ENCODE peak calls at places on chromosomes 5 and 9, in six cellular contexts. S is heart left ventricle, L is A549, T is NB4, C is uterus, H is HCT116. X is an unnamed sample.

GRCh38 chr5:109516385-109516784 is 106.6 kb upstream of the PJA2 start:
- DNase-seq in C (no peak), H (no peak), L (no peak), S (no peak), T (no peak), X (no peak)

GRCh38 chr9:36725777-36726356 is 153.2 kb downstream of the MELK start:
- DNase-seq in T (no peak), S (no peak), H (no peak), L (no peak), C (no peak), X (no peak)

GRCh38 chr5:5017827-5018559 is 122.1 kb upstream of the ADAMTS16 start:
- DNase-seq in H (no peak), L (peak; percentile 14), T (no peak), C (no peak), S (no peak), X (no peak)

GRCh38 chr9:82810902-82811301 is 252.0 kb downstream of the RASEF start:
- DNase-seq in C (no peak), L (peak; percentile 52), H (peak; percentile 59), S (no peak), T (peak; percentile 54), X (no peak)

GRCh38 chr5:134533115-134533815 is 7.8 kb downstream of the JADE2 start:
- DNase-seq in C (peak; percentile 74), S (peak; percentile 79), H (no peak), L (no peak), T (peak; percentile 56), X (peak; percentile 87)

GRCh38 chr5:145943674-145944121 is 7.3 kb downstream of the SH3RF2 start:
- DNase-seq in C (no peak), S (peak; percentile 31), T (peak; percentile 57), H (peak; percentile 23), L (peak; percentile 33), X (no peak)

GRCh38 chr5:119356384-119357188 is 767 bp downstream of the TNFAIP8 start:
- DNase-seq in L (no peak), T (peak; percentile 66), C (no peak), S (no peak), H (no peak), X (no peak)

GRCh38 chr9:113462781-113463286 is 693 bp upstream of the RGS3 start:
- DNase-seq in S (no peak), H (no peak), C (no peak), T (no peak), L (no peak), X (peak; percentile 61)

GRCh38 chr9:137227057-137227852 is at the start of gene RNF224:
- DNase-seq in S (peak; percentile 73), L (peak; percentile 84), C (peak; percentile 56), T (peak; percentile 80), H (peak; percentile 71), X (peak; percentile 85)

GRCh38 chr5:56072863-56073777 is 78.4 kb upstream of the IL6ST start:
- DNase-seq in L (no peak), T (no peak), C (no peak), S (no peak), H (no peak), X (no peak)

GRCh38 chr9:76650692-76651091 is 113.5 kb upstream of the PCA3 start:
- DNase-seq in H (no peak), L (no peak), T (peak; percentile 70), C (no peak), S (no peak), X (no peak)

GRCh38 chr9:91751922-91752321 is 198.1 kb downstream of the ROR2 start:
- DNase-seq in C (no peak), H (no peak), L (no peak), S (no peak), T (no peak), X (no peak)

GRCh38 chr9:68685770-68686169 is 19.3 kb upstream of the PIP5K1B start:
- DNase-seq in S (no peak), H (peak; percentile 37), T (peak; percentile 36), L (peak; percentile 39), C (no peak), X (no peak)

GRCh38 chr9:89912605-89912953 is 307.8 kb downstream of the GADD45G start:
- DNase-seq in T (no peak), C (no peak), S (no peak), L (no peak), H (no peak), X (no peak)

GRCh38 chr5:68086857-68087256 is 128.7 kb upstream of the PIK3R1 start:
- DNase-seq in H (no peak), S (peak; percentile 39), T (no peak), C (peak; percentile 38), L (no peak), X (peak; percentile 75)

GRCh38 chr5:32428426-32428825 is 16.1 kb downstream of the ZFR start:
- DNase-seq in T (no peak), C (no peak), L (no peak), S (no peak), H (no peak), X (no peak)

GRCh38 chr9:98775831-98776441 is 20.4 kb downstream of the ANKS6 start:
- DNase-seq in S (no peak), T (peak; percentile 77), H (peak; percentile 60), C (peak; percentile 34), L (peak; percentile 74), X (no peak)

GRCh38 chr5:142104491-142104890 is 4.1 kb upstream of the NDFIP1 start:
- DNase-seq in S (no peak), L (no peak), C (no peak), H (no peak), T (peak; percentile 30), X (no peak)

GRCh38 chr9:33234511-33235467 is 5.2 kb upstream of the SPINK4 start:
- DNase-seq in C (no peak), H (no peak), T (no peak), L (peak; percentile 79), S (no peak), X (no peak)

GRCh38 chr9:116414374-116414773 is 260.8 kb downstream of the PAPPA start:
- DNase-seq in T (no peak), H (no peak), S (no peak), C (no peak), L (no peak), X (no peak)
- H3K4me3 ChIP-seq in T (no peak overlapping the region), H (no peak overlapping the region), S (no peak overlapping the region), C (no peak overlapping the region), L (no peak overlapping the region), X (no peak overlapping the region)

GRCh38 chr5:1487079-1487764 is 36.5 kb downstream of the LPCAT1 start:
- DNase-seq in H (no peak), T (no peak), C (no peak), L (no peak), S (no peak), X (no peak)

GRCh38 chr5:1484416-1485319 is 39.1 kb downstream of the LPCAT1 start:
- DNase-seq in S (no peak), L (no peak), H (no peak), T (peak; percentile 48), C (no peak), X (no peak)

GRCh38 chr5:1483856-1484255 is 38.6 kb upstream of the SLC6A3 start:
- DNase-seq in L (no peak), C (no peak), S (no peak), T (no peak), H (no peak), X (no peak)

GRCh38 chr5:1486271-1486670 is 37.5 kb downstream of the LPCAT1 start:
- DNase-seq in L (no peak), S (no peak), T (no peak), C (no peak), H (no peak), X (no peak)

DNA sequence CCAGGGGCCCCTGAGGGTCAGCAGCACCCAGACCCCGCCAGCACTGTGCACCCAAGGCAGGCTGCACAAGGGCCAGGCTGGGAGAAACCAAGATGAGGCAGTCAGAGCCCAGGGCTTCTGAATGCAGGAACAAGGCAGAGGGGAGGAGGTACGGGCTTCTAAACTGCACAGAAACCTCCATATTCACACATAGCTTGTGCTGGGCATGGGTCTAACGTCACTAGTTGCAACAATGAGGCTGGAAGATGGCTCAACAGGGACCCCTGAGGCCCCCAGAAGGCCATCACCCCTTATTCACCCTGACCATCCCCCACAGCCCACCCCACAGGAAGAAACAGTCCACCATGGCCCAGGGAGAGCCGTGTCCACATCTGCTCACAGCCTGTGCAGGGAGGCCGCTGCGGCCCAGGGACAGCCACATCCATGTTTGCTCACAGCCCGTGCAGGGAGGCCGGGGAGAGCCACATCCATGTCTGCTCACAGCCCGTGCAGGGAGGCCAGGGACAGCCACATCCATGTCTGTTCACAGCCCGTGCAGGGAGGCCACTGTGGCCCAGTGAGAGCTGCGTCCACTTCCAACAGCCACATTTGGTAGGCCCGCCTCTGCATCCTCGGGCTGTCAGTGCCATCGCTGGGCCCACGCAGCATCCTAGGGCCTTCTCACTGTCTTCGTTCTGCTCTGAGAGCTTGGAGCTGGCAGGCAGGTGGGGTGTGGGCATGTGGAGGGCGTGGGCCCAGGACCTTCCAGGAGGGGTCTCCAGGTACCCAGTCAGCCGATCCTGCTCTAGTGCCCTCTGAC is 38.2 kb downstream of the LPCAT1 start:
- DNase-seq in L (no peak), C (no peak), S (no peak), H (no peak), T (peak; percentile 52), X (no peak)
- TF ChIP-seq POLR2A in L (no peak), C (no peak), S (no peak), H (no peak), T (no peak), X (no peak)

GRCh38 chr5:61328791-61329617 is 3.1 kb upstream of the ZSWIM6 start:
- DNase-seq in T (no peak), S (no peak), H (no peak), L (no peak), C (no peak), X (no peak)

GRCh38 chr5:61327761-61328753 is 4.0 kb upstream of the ZSWIM6 start:
- DNase-seq in H (no peak), S (no peak), C (no peak), L (peak; percentile 73), T (peak; percentile 80), X (no peak)

GRCh38 chr5:61330341-61330878 is 1.6 kb upstream of the ZSWIM6 start:
- DNase-seq in S (no peak), H (no peak), C (peak; percentile 28), T (peak; percentile 51), L (peak; percentile 69), X (peak; percentile 75)

GRCh38 chr5:61330879-61331406 is 1.1 kb upstream of the ZSWIM6 start:
- DNase-seq in S (peak; percentile 76), H (no peak), T (peak; percentile 59), L (peak; percentile 82), C (peak; percentile 59), X (peak; percentile 87)

GRCh38 chr5:61329729-61330128 is 2.3 kb upstream of the ZSWIM6 start:
- DNase-seq in H (no peak), T (peak; percentile 60), S (no peak), C (no peak), L (no peak), X (no peak)
- H3K4me3 ChIP-seq in H (peak overlapping the region; percentile 80), T (no peak overlapping the region), S (peak overlapping the region; percentile 91), C (no peak overlapping the region), L (peak overlapping the region; percentile 85), X (peak overlapping the region; percentile 83)

GRCh38 chr9:124355032-124355940 is 60.0 kb downstream of the PSMB7 start:
- DNase-seq in L (no peak), H (no peak), C (no peak), T (no peak), S (no peak), X (no peak)

GRCh38 chr9:124352616-124353015 is 62.6 kb downstream of the PSMB7 start:
- DNase-seq in H (no peak), S (no peak), C (no peak), T (no peak), L (no peak), X (peak; percentile 51)

GRCh38 chr9:124354364-124355031 is 60.7 kb downstream of the PSMB7 start:
- DNase-seq in T (no peak), C (no peak), S (no peak), L (no peak), H (no peak), X (no peak)

GRCh38 chr9:124353166-124353768 is 62.0 kb downstream of the PSMB7 start:
- DNase-seq in H (no peak), L (no peak), T (no peak), C (no peak), S (no peak), X (peak; percentile 33)

GRCh38 chr9:124353811-124354274 is 61.4 kb downstream of the PSMB7 start:
- DNase-seq in T (no peak), C (no peak), S (no peak), L (peak; percentile 33), H (no peak), X (peak; percentile 50)
- TF ChIP-seq POLR2A in T (no peak), C (no peak), S (no peak), L (no peak), H (no peak), X (no peak)

X was measured in sigmoid colon.